ENCODE peak calls at places on chromosomes 5 and 9, in eight cellular contexts. One of them, this sample, is unnamed.

GRCh38 chr5:169299146-169299545 is 1.8 kb downstream of the SLIT3 start:
- DNase-seq in cardiac muscle cell: no peak
- DNase-seq in tibial nerve: no peak
- DNase-seq in upper lobe of right lung: no peak
- DNase-seq in A673: no peak
- DNase-seq in AG04449: no peak
- DNase-seq in coronary artery: no peak
- DNase-seq in epithelial cell of proximal tubule: no peak
- DNase-seq in this sample: no peak

GRCh38 chr5:143886621-143887301 is 74.8 kb downstream of the HMHB1 start:
- DNase-seq in cardiac muscle cell: no peak
- DNase-seq in tibial nerve: peak; percentile 9
- DNase-seq in upper lobe of right lung: no peak
- DNase-seq in A673: no peak
- DNase-seq in AG04449: no peak
- DNase-seq in coronary artery: no peak
- DNase-seq in epithelial cell of proximal tubule: no peak
- DNase-seq in this sample: no peak

GRCh38 chr5:176388003-176388340 is 426 bp downstream of the NOP16 start:
- DNase-seq in cardiac muscle cell: peak; percentile 26
- DNase-seq in tibial nerve: no peak
- DNase-seq in upper lobe of right lung: no peak
- DNase-seq in A673: peak; percentile 24
- DNase-seq in AG04449: no peak
- DNase-seq in coronary artery: no peak
- DNase-seq in epithelial cell of proximal tubule: no peak
- DNase-seq in this sample: no peak

GRCh38 chr5:65032250-65032649 is 263.5 kb downstream of the CWC27 start:
- DNase-seq in cardiac muscle cell: no peak
- DNase-seq in tibial nerve: no peak
- DNase-seq in upper lobe of right lung: no peak
- DNase-seq in A673: no peak
- DNase-seq in AG04449: peak; percentile 82
- DNase-seq in coronary artery: no peak
- DNase-seq in epithelial cell of proximal tubule: no peak
- DNase-seq in this sample: no peak

GRCh38 chr9:127121628-127122175 is 733 bp downstream of the ANGPTL2 start:
- DNase-seq in cardiac muscle cell: peak; percentile 32
- DNase-seq in tibial nerve: no peak
- DNase-seq in upper lobe of right lung: no peak
- DNase-seq in A673: no peak
- DNase-seq in AG04449: no peak
- DNase-seq in coronary artery: peak; percentile 75
- DNase-seq in epithelial cell of proximal tubule: no peak
- DNase-seq in this sample: no peak

GRCh38 chr5:68319316-68320093 is 103.9 kb downstream of the PIK3R1 start:
- DNase-seq in cardiac muscle cell: no peak
- DNase-seq in tibial nerve: no peak
- DNase-seq in upper lobe of right lung: no peak
- DNase-seq in A673: no peak
- DNase-seq in AG04449: no peak
- DNase-seq in coronary artery: no peak
- DNase-seq in epithelial cell of proximal tubule: peak; percentile 85
- DNase-seq in this sample: no peak

GRCh38 chr5:61827445-61827975 is 478.5 kb upstream of the KIF2A start:
- DNase-seq in cardiac muscle cell: no peak
- DNase-seq in tibial nerve: no peak
- DNase-seq in upper lobe of right lung: no peak
- DNase-seq in A673: no peak
- DNase-seq in AG04449: no peak
- DNase-seq in coronary artery: no peak
- DNase-seq in epithelial cell of proximal tubule: no peak
- DNase-seq in this sample: no peak

GRCh38 chr5:118701796-118702195 is 286.6 kb downstream of the DTWD2 start:
- DNase-seq in cardiac muscle cell: no peak
- DNase-seq in tibial nerve: no peak
- DNase-seq in upper lobe of right lung: no peak
- DNase-seq in A673: no peak
- DNase-seq in AG04449: no peak
- DNase-seq in coronary artery: no peak
- DNase-seq in epithelial cell of proximal tubule: no peak
- DNase-seq in this sample: no peak

GRCh38 chr9:83138422-83139135 is 75.6 kb upstream of the RASEF start:
- DNase-seq in cardiac muscle cell: no peak
- DNase-seq in tibial nerve: no peak
- DNase-seq in upper lobe of right lung: no peak
- DNase-seq in A673: no peak
- DNase-seq in AG04449: no peak
- DNase-seq in coronary artery: no peak
- DNase-seq in epithelial cell of proximal tubule: no peak
- DNase-seq in this sample: no peak

GRCh38 chr5:10607023-10607665 is 43.3 kb downstream of the ANKRD33B start:
- DNase-seq in cardiac muscle cell: peak; percentile 90
- DNase-seq in tibial nerve: no peak
- DNase-seq in upper lobe of right lung: no peak
- DNase-seq in A673: no peak
- DNase-seq in AG04449: no peak
- DNase-seq in coronary artery: no peak
- DNase-seq in epithelial cell of proximal tubule: no peak
- DNase-seq in this sample: no peak

GRCh38 chr9:72733896-72734295 is 212.5 kb downstream of the TMC1 start:
- DNase-seq in cardiac muscle cell: no peak
- DNase-seq in tibial nerve: no peak
- DNase-seq in upper lobe of right lung: no peak
- DNase-seq in A673: no peak
- DNase-seq in AG04449: no peak
- DNase-seq in coronary artery: no peak
- DNase-seq in epithelial cell of proximal tubule: no peak
- DNase-seq in this sample: no peak

GRCh38 chr9:126417007-126417406 is 90.4 kb downstream of the MVB12B start:
- DNase-seq in cardiac muscle cell: no peak
- DNase-seq in tibial nerve: no peak
- DNase-seq in upper lobe of right lung: no peak
- DNase-seq in A673: no peak
- DNase-seq in AG04449: no peak
- DNase-seq in coronary artery: no peak
- DNase-seq in epithelial cell of proximal tubule: no peak
- DNase-seq in this sample: no peak

GRCh38 chr9:85715587-85715986 is 26.2 kb downstream of the AGTPBP1 start:
- DNase-seq in cardiac muscle cell: no peak
- DNase-seq in tibial nerve: no peak
- DNase-seq in upper lobe of right lung: no peak
- DNase-seq in A673: no peak
- DNase-seq in AG04449: no peak
- DNase-seq in coronary artery: no peak
- DNase-seq in epithelial cell of proximal tubule: no peak
- DNase-seq in this sample: no peak

GRCh38 chr5:88391116-88391515 is 122.5 kb upstream of the TMEM161B start:
- DNase-seq in cardiac muscle cell: no peak
- DNase-seq in tibial nerve: no peak
- DNase-seq in upper lobe of right lung: no peak
- DNase-seq in A673: no peak
- DNase-seq in AG04449: no peak
- DNase-seq in coronary artery: no peak
- DNase-seq in epithelial cell of proximal tubule: no peak
- DNase-seq in this sample: no peak

GRCh38 chr9:106859957-106860715 is 2.8 kb upstream of the ZNF462 start:
- DNase-seq in cardiac muscle cell: peak; percentile 57
- DNase-seq in tibial nerve: no peak
- DNase-seq in upper lobe of right lung: peak; percentile 70
- DNase-seq in A673: peak; percentile 50
- DNase-seq in AG04449: no peak
- DNase-seq in coronary artery: peak; percentile 71
- DNase-seq in epithelial cell of proximal tubule: no peak
- DNase-seq in this sample: peak; percentile 70

GRCh38 chr5:125408582-125409069 is 662.2 kb upstream of the ZNF608 start:
- DNase-seq in cardiac muscle cell: no peak
- DNase-seq in tibial nerve: no peak
- DNase-seq in upper lobe of right lung: no peak
- DNase-seq in A673: peak; percentile 83
- DNase-seq in AG04449: peak; percentile 56
- DNase-seq in coronary artery: no peak
- DNase-seq in epithelial cell of proximal tubule: peak; percentile 99
- DNase-seq in this sample: peak; percentile 40

GRCh38 chr9:93057024-93057702 is 1.3 kb upstream of the SUSD3 start:
- DNase-seq in cardiac muscle cell: no peak
- DNase-seq in tibial nerve: no peak
- DNase-seq in upper lobe of right lung: no peak
- DNase-seq in A673: no peak
- DNase-seq in AG04449: no peak
- DNase-seq in coronary artery: no peak
- DNase-seq in epithelial cell of proximal tubule: no peak
- DNase-seq in this sample: no peak

GRCh38 chr9:93059960-93060591 is 1.6 kb downstream of the SUSD3 start:
- DNase-seq in cardiac muscle cell: no peak
- DNase-seq in tibial nerve: no peak
- DNase-seq in upper lobe of right lung: no peak
- DNase-seq in A673: no peak
- DNase-seq in AG04449: no peak
- DNase-seq in coronary artery: no peak
- DNase-seq in epithelial cell of proximal tubule: no peak
- DNase-seq in this sample: no peak

GRCh38 chr9:93058357-93059096 is at the start of gene SUSD3:
- DNase-seq in cardiac muscle cell: peak; percentile 73
- DNase-seq in tibial nerve: peak; percentile 18
- DNase-seq in upper lobe of right lung: peak; percentile 86
- DNase-seq in A673: peak; percentile 37
- DNase-seq in AG04449: no peak
- DNase-seq in coronary artery: no peak
- DNase-seq in epithelial cell of proximal tubule: no peak
- DNase-seq in this sample: peak; percentile 77

GRCh38 chr9:93059097-93059959 is 827 bp downstream of the SUSD3 start:
- DNase-seq in cardiac muscle cell: no peak
- DNase-seq in tibial nerve: no peak
- DNase-seq in upper lobe of right lung: no peak
- DNase-seq in A673: no peak
- DNase-seq in AG04449: no peak
- DNase-seq in coronary artery: no peak
- DNase-seq in epithelial cell of proximal tubule: no peak
- DNase-seq in this sample: no peak

DNA sequence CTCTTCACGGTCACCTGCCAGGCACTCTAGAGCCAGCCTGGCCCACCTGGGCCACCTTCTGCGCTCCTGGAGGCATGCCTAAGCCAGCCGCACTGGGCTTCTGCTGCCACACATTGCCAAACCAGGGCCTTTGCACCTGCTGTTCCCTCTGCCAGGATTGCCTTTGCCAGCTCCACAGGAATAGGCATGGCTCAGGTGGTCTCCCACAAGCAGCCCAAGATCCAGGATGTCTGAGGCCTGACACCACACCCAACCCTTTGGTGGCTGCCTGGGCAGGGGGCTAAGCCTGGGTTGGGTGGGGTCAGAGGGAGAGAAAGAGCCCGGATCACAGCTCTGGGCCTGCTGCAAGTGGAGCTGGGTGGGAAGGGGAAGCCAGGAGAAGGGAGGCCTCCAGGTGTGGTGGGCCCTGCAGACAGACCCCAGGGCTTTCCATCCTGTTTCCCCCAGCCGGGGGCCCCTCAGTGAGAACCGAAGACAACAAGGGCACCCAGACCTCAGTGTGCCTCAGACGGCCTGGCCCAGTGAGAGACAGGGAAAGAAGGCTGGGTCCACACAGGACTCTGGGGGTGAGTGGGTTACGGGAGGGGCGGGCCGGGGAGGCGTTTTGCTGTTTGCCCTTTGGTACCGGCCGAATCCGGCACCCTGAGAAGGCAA is 671 bp upstream of the SUSD3 start:
- DNase-seq in cardiac muscle cell: no peak
- DNase-seq in tibial nerve: no peak
- DNase-seq in upper lobe of right lung: no peak
- DNase-seq in A673: no peak
- DNase-seq in AG04449: no peak
- DNase-seq in coronary artery: no peak
- DNase-seq in epithelial cell of proximal tubule: no peak
- DNase-seq in this sample: no peak
- H3K4me3 ChIP-seq in cardiac muscle cell: no peak overlapping the region
- H3K4me3 ChIP-seq in tibial nerve: no peak overlapping the region
- H3K4me3 ChIP-seq in upper lobe of right lung: no peak overlapping the region
- H3K4me3 ChIP-seq in A673: no peak overlapping the region
- H3K4me3 ChIP-seq in AG04449: no peak overlapping the region
- H3K4me3 ChIP-seq in coronary artery: peak overlapping the region; percentile 78
- H3K4me3 ChIP-seq in epithelial cell of proximal tubule: no peak overlapping the region
- H3K4me3 ChIP-seq in this sample: no peak overlapping the region

GRCh38 chr5:135534609-135535419 is 950 bp downstream of the NEUROG1 start:
- DNase-seq in cardiac muscle cell: no peak
- DNase-seq in tibial nerve: no peak
- DNase-seq in upper lobe of right lung: no peak
- DNase-seq in A673: no peak
- DNase-seq in AG04449: no peak
- DNase-seq in coronary artery: no peak
- DNase-seq in epithelial cell of proximal tubule: no peak
- DNase-seq in this sample: no peak
- TF ChIP-seq CTCF in cardiac muscle cell: no peak
- TF ChIP-seq CTCF in tibial nerve: no peak
- TF ChIP-seq CTCF in upper lobe of right lung: no peak
- TF ChIP-seq CTCF in A673: no peak
- TF ChIP-seq CTCF in AG04449: no peak
- TF ChIP-seq CTCF in coronary artery: no peak
- TF ChIP-seq CTCF in epithelial cell of proximal tubule: no peak
- TF ChIP-seq CTCF in this sample: no peak

DNA sequence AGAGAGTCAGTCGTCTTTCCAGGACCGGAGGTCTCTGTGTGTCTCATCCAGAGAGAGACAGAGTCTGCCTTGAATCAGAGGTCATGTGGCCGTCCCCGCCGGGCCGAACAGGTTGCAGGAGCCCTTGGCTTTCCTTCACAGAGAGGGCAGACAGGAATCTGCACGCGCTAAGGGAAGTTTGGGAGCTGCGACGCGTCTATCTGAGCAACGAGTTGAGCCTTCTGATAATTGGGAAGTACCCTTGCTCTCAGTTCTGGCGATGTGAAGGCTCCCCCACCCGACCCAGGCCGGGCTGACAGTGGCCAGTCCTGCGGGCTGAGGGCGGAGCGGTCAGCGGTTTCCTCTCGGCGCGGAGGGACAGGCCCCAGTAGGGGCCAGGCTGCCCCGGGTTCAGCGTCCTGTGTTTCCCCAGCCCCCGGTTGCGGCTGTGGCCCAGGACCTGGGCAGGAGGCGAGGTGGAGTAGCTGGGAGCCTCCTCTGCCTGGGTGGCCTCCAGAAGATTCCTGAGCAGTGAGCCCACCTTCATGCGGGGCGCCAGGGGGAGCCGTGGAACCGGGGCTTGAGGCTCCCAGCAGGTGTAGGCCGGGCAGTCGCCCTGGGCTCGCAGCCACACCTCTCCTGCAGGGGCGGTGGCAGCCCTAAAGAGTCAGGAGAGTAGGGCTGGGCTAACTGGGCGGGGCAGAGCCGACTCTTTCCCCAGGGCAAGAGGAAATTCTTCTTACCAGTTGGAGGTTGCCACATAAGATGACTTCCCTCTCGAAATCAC is 13.8 kb downstream of the NR2F1 start:
- DNase-seq in cardiac muscle cell: no peak
- DNase-seq in tibial nerve: no peak
- DNase-seq in upper lobe of right lung: peak; percentile 74
- DNase-seq in A673: no peak
- DNase-seq in AG04449: no peak
- DNase-seq in coronary artery: no peak
- DNase-seq in epithelial cell of proximal tubule: no peak
- DNase-seq in this sample: peak; percentile 75
- H3K4me3 ChIP-seq in cardiac muscle cell: no peak overlapping the region
- H3K4me3 ChIP-seq in tibial nerve: no peak overlapping the region
- H3K4me3 ChIP-seq in upper lobe of right lung: no peak overlapping the region
- H3K4me3 ChIP-seq in A673: no peak overlapping the region
- H3K4me3 ChIP-seq in AG04449: no peak overlapping the region
- H3K4me3 ChIP-seq in coronary artery: peak overlapping the region; percentile 12
- H3K4me3 ChIP-seq in epithelial cell of proximal tubule: no peak overlapping the region
- H3K4me3 ChIP-seq in this sample: no peak overlapping the region

GRCh38 chr5:179892255-179892654 is 15.4 kb downstream of the TBC1D9B start:
- DNase-seq in cardiac muscle cell: no peak
- DNase-seq in tibial nerve: no peak
- DNase-seq in upper lobe of right lung: no peak
- DNase-seq in A673: no peak
- DNase-seq in AG04449: no peak
- DNase-seq in coronary artery: no peak
- DNase-seq in epithelial cell of proximal tubule: no peak
- DNase-seq in this sample: no peak
- TF ChIP-seq CTCF in cardiac muscle cell: no peak
- TF ChIP-seq CTCF in tibial nerve: no peak
- TF ChIP-seq CTCF in upper lobe of right lung: no peak
- TF ChIP-seq CTCF in A673: no peak
- TF ChIP-seq CTCF in AG04449: no peak
- TF ChIP-seq CTCF in coronary artery: no peak
- TF ChIP-seq CTCF in epithelial cell of proximal tubule: no peak
- TF ChIP-seq CTCF in this sample: no peak

This sample was measured in colonic mucosa.